ENCODE peak calls at places on chromosomes 11 and 22, in five cellular contexts. One of them, this sample, is unnamed.

GRCh38 chr11:58927393-58928081 is 11.8 kb upstream of the GLYATL1 start:
- DNase-seq in brain microvascular endothelial cell: no peak
- DNase-seq in hippocampal formation: peak
- DNase-seq in A673: peak
- DNase-seq in H54: no peak
- DNase-seq in this sample: no peak

GRCh38 chr11:45755281-45755859 is 49.6 kb upstream of the SLC35C1 start:
- DNase-seq in brain microvascular endothelial cell: no peak
- DNase-seq in hippocampal formation: no peak
- DNase-seq in A673: no peak
- DNase-seq in H54: no peak
- DNase-seq in this sample: no peak

GRCh38 chr11:66554602-66555001 is 7.9 kb downstream of the ACTN3 start:
- DNase-seq in brain microvascular endothelial cell: no peak
- DNase-seq in hippocampal formation: no peak
- DNase-seq in A673: no peak
- DNase-seq in H54: no peak
- DNase-seq in this sample: no peak

GRCh38 chr22:24434472-24435322 is 7.3 kb downstream of the ADORA2A start:
- DNase-seq in brain microvascular endothelial cell: peak
- DNase-seq in hippocampal formation: no peak
- DNase-seq in A673: no peak
- DNase-seq in H54: no peak
- DNase-seq in this sample: no peak

GRCh38 chr11:59660621-59661020 is 8.2 kb downstream of the PATL1 start:
- DNase-seq in brain microvascular endothelial cell: no peak
- DNase-seq in hippocampal formation: no peak
- DNase-seq in A673: no peak
- DNase-seq in H54: no peak
- DNase-seq in this sample: no peak

GRCh38 chr11:124199702-124200101 is 16.6 kb downstream of the OR10D3 start:
- DNase-seq in brain microvascular endothelial cell: no peak
- DNase-seq in hippocampal formation: no peak
- DNase-seq in A673: peak
- DNase-seq in H54: no peak
- DNase-seq in this sample: no peak

GRCh38 chr11:45885274-45885920 is at the start of gene MAPK8IP1:
- DNase-seq in brain microvascular endothelial cell: no peak
- DNase-seq in hippocampal formation: peak
- DNase-seq in A673: peak
- DNase-seq in H54: no peak
- DNase-seq in this sample: peak

GRCh38 chr11:121418625-121419114 is 33.4 kb upstream of the SORL1 start:
- DNase-seq in brain microvascular endothelial cell: no peak
- DNase-seq in hippocampal formation: no peak
- DNase-seq in A673: peak
- DNase-seq in H54: no peak
- DNase-seq in this sample: no peak

GRCh38 chr11:103803062-103803461 is 233.4 kb upstream of the DDI1 start:
- DNase-seq in brain microvascular endothelial cell: peak
- DNase-seq in hippocampal formation: no peak
- DNase-seq in A673: no peak
- DNase-seq in H54: no peak
- DNase-seq in this sample: no peak

GRCh38 chr11:116853461-116854073 is 16.1 kb upstream of the APOA1 start:
- DNase-seq in brain microvascular endothelial cell: peak
- DNase-seq in hippocampal formation: no peak
- DNase-seq in A673: peak
- DNase-seq in H54: peak
- DNase-seq in this sample: no peak

GRCh38 chr11:58963551-58964075 is 24.3 kb downstream of the GLYATL1 start:
- DNase-seq in brain microvascular endothelial cell: peak
- DNase-seq in hippocampal formation: no peak
- DNase-seq in A673: no peak
- DNase-seq in H54: no peak
- DNase-seq in this sample: no peak

GRCh38 chr11:34926101-34926830 is 9.8 kb downstream of the PDHX start:
- DNase-seq in brain microvascular endothelial cell: peak
- DNase-seq in hippocampal formation: no peak
- DNase-seq in A673: peak
- DNase-seq in H54: no peak
- DNase-seq in this sample: peak

GRCh38 chr22:36064358-36064757 is 35.7 kb upstream of the RBFOX2 start:
- DNase-seq in brain microvascular endothelial cell: no peak
- DNase-seq in hippocampal formation: no peak
- DNase-seq in A673: no peak
- DNase-seq in H54: no peak
- DNase-seq in this sample: no peak

GRCh38 chr11:27313157-27313821 is 49.7 kb downstream of the CCDC34 start:
- DNase-seq in brain microvascular endothelial cell: no peak
- DNase-seq in hippocampal formation: no peak
- DNase-seq in A673: peak
- DNase-seq in H54: no peak
- DNase-seq in this sample: no peak

GRCh38 chr22:45318558-45319318 is 9.0 kb downstream of the FAM118A start:
- DNase-seq in brain microvascular endothelial cell: no peak
- DNase-seq in hippocampal formation: no peak
- DNase-seq in A673: no peak
- DNase-seq in H54: no peak
- DNase-seq in this sample: no peak

GRCh38 chr22:42926034-42926433 is 69.0 kb upstream of the ARFGAP3 start:
- DNase-seq in brain microvascular endothelial cell: no peak
- DNase-seq in hippocampal formation: no peak
- DNase-seq in A673: no peak
- DNase-seq in H54: no peak
- DNase-seq in this sample: no peak

GRCh38 chr22:44723801-44724200 is 21.8 kb downstream of the PRR5 start:
- DNase-seq in brain microvascular endothelial cell: peak
- DNase-seq in hippocampal formation: no peak
- DNase-seq in A673: peak
- DNase-seq in H54: peak
- DNase-seq in this sample: no peak

GRCh38 chr22:40153705-40154104 is 24.0 kb upstream of the TNRC6B start:
- DNase-seq in brain microvascular endothelial cell: no peak
- DNase-seq in hippocampal formation: no peak
- DNase-seq in A673: no peak
- DNase-seq in H54: no peak
- DNase-seq in this sample: no peak

GRCh38 chr11:66112640-66113098 is 42.6 kb downstream of the PACS1 start:
- DNase-seq in brain microvascular endothelial cell: peak
- DNase-seq in hippocampal formation: no peak
- DNase-seq in A673: peak
- DNase-seq in H54: no peak
- DNase-seq in this sample: peak

GRCh38 chr11:86151188-86152005 is 82.5 kb upstream of the PICALM start:
- DNase-seq in brain microvascular endothelial cell: no peak
- DNase-seq in hippocampal formation: peak
- DNase-seq in A673: no peak
- DNase-seq in H54: peak
- DNase-seq in this sample: peak

GRCh38 chr11:848988-849824 is 6.6 kb downstream of the TSPAN4 start:
- DNase-seq in brain microvascular endothelial cell: no peak
- DNase-seq in hippocampal formation: no peak
- DNase-seq in A673: peak
- DNase-seq in H54: no peak
- DNase-seq in this sample: no peak

GRCh38 chr11:83609181-83609580 is 323.0 kb upstream of the CCDC90B start:
- DNase-seq in brain microvascular endothelial cell: no peak
- DNase-seq in hippocampal formation: no peak
- DNase-seq in A673: no peak
- DNase-seq in H54: no peak
- DNase-seq in this sample: no peak

GRCh38 chr11:35902961-35903360 is 40.9 kb upstream of the LDLRAD3 start:
- DNase-seq in brain microvascular endothelial cell: no peak
- DNase-seq in hippocampal formation: no peak
- DNase-seq in A673: no peak
- DNase-seq in H54: no peak
- DNase-seq in this sample: no peak

GRCh38 chr22:26289486-26290250 is 120.4 kb downstream of the SEZ6L start:
- DNase-seq in brain microvascular endothelial cell: no peak
- DNase-seq in hippocampal formation: no peak
- DNase-seq in A673: no peak
- DNase-seq in H54: no peak
- DNase-seq in this sample: no peak

GRCh38 chr11:61541568-61541967 is 33.0 kb downstream of the LRRC10B start:
- DNase-seq in brain microvascular endothelial cell: no peak
- DNase-seq in hippocampal formation: no peak
- DNase-seq in A673: no peak
- DNase-seq in H54: peak
- DNase-seq in this sample: no peak

GRCh38 chr11:63536669-63537292 is at the start of gene PLAAT4:
- DNase-seq in brain microvascular endothelial cell: peak
- DNase-seq in hippocampal formation: peak
- DNase-seq in A673: peak
- DNase-seq in H54: peak
- DNase-seq in this sample: peak

GRCh38 chr22:48037618-48038017 is 1275.2 kb downstream of the TBC1D22A start:
- DNase-seq in brain microvascular endothelial cell: no peak
- DNase-seq in hippocampal formation: no peak
- DNase-seq in A673: no peak
- DNase-seq in H54: no peak
- DNase-seq in this sample: no peak

GRCh38 chr11:10823152-10823579 is 14.4 kb upstream of the EIF4G2 start:
- DNase-seq in brain microvascular endothelial cell: no peak
- DNase-seq in hippocampal formation: no peak
- DNase-seq in A673: no peak
- DNase-seq in H54: no peak
- DNase-seq in this sample: no peak

GRCh38 chr22:27416553-27417427 is 384.8 kb downstream of the MN1 start:
- DNase-seq in brain microvascular endothelial cell: peak
- DNase-seq in hippocampal formation: no peak
- DNase-seq in A673: peak
- DNase-seq in H54: peak
- DNase-seq in this sample: peak

GRCh38 chr11:8733847-8734246 is 51.3 kb downstream of the RPL27A start:
- DNase-seq in brain microvascular endothelial cell: no peak
- DNase-seq in hippocampal formation: no peak
- DNase-seq in A673: no peak
- DNase-seq in H54: no peak
- DNase-seq in this sample: no peak

GRCh38 chr22:23405366-23405851 is 174.7 kb downstream of the IGLL1 start:
- DNase-seq in brain microvascular endothelial cell: no peak
- DNase-seq in hippocampal formation: no peak
- DNase-seq in A673: no peak
- DNase-seq in H54: no peak
- DNase-seq in this sample: no peak

GRCh38 chr11:91851908-91852307 is 372.7 kb upstream of the FAT3 start:
- DNase-seq in brain microvascular endothelial cell: no peak
- DNase-seq in hippocampal formation: no peak
- DNase-seq in A673: no peak
- DNase-seq in H54: no peak
- DNase-seq in this sample: no peak

GRCh38 chr22:41338614-41339212 is 37.4 kb downstream of the ZC3H7B start:
- DNase-seq in brain microvascular endothelial cell: no peak
- DNase-seq in hippocampal formation: no peak
- DNase-seq in A673: no peak
- DNase-seq in H54: no peak
- DNase-seq in this sample: no peak

GRCh38 chr11:13446444-13446843 is 16.6 kb downstream of the BTBD10 start:
- DNase-seq in brain microvascular endothelial cell: no peak
- DNase-seq in hippocampal formation: no peak
- DNase-seq in A673: no peak
- DNase-seq in H54: no peak
- DNase-seq in this sample: peak

GRCh38 chr11:43969543-43969942 is 27.1 kb downstream of the C11orf96 start:
- DNase-seq in brain microvascular endothelial cell: peak
- DNase-seq in hippocampal formation: no peak
- DNase-seq in A673: peak
- DNase-seq in H54: no peak
- DNase-seq in this sample: no peak

GRCh38 chr11:116364357-116364756 is 408.4 kb downstream of the BUD13 start:
- DNase-seq in brain microvascular endothelial cell: no peak
- DNase-seq in hippocampal formation: no peak
- DNase-seq in A673: no peak
- DNase-seq in H54: no peak
- DNase-seq in this sample: no peak